ENCODE peak calls at places on chromosomes 12 and 14, in nine cellular contexts. K is effector memory CD4-positive, alpha-beta T cell; R is epithelial cell of prostate; W is suprapubic skin; U is cardiac muscle cell; Y is right atrium auricular region; S is uterus; E is mammary epithelial cell; F is HepG2. Q is an unnamed sample.

GRCh38 chr12:14952295-14952995 is 9.0 kb downstream of the ARHGDIB start:
- DNase-seq in U (no peak), R (peak), S (peak), E (peak), Y (no peak), K (no peak), F (peak), W (no peak), Q (no peak)

GRCh38 chr12:26177303-26177702 is 18.1 kb upstream of the SSPN start:
- DNase-seq in Y (no peak), U (no peak), F (no peak), K (no peak), E (peak), W (no peak), R (no peak), S (no peak), Q (no peak)

GRCh38 chr12:124994435-124994975 is 1.1 kb downstream of the BRI3BP start:
- DNase-seq in E (no peak), R (no peak), S (no peak), Y (no peak), W (no peak), K (no peak), F (no peak), U (no peak), Q (no peak)

GRCh38 chr12:15214851-15215601 is 6.2 kb downstream of the RERG start:
- DNase-seq in W (no peak), Y (no peak), E (no peak), U (no peak), S (no peak), R (no peak), K (no peak), F (no peak), Q (no peak)

GRCh38 chr14:34843011-34843554 is 32.1 kb downstream of the BAZ1A start:
- DNase-seq in F (peak), U (no peak), W (no peak), E (peak), S (no peak), K (no peak), R (peak), Y (no peak), Q (no peak)

GRCh38 chr12:53123578-53124351 is 20.5 kb downstream of the SOAT2 start:
- DNase-seq in Y (no peak), R (no peak), F (no peak), E (peak), W (peak), S (no peak), U (no peak), K (no peak), Q (no peak)

GRCh38 chr12:100877776-100878175 is 83.2 kb downstream of the ANO4 start:
- DNase-seq in U (no peak), K (no peak), F (no peak), S (no peak), Y (no peak), W (no peak), E (no peak), R (no peak), Q (no peak)

GRCh38 chr14:71665157-71665556 is 267.1 kb upstream of the RGS6 start:
- DNase-seq in E (peak), Y (no peak), F (no peak), S (no peak), W (no peak), U (no peak), K (no peak), R (no peak), Q (no peak)

GRCh38 chr14:76863724-76864407 is 37.7 kb downstream of the LRRC74A start:
- DNase-seq in W (no peak), R (no peak), K (no peak), F (peak), E (no peak), Y (peak), S (peak), U (peak), Q (peak)

GRCh38 chr12:56261503-56262230 is 3.5 kb upstream of the ANKRD52 start:
- DNase-seq in E (peak), W (no peak), U (no peak), K (no peak), F (no peak), Y (no peak), S (no peak), R (peak), Q (no peak)

GRCh38 chr12:121797937-121798801 is 4.7 kb upstream of the RHOF start:
- DNase-seq in F (no peak), E (no peak), W (peak), U (no peak), Y (no peak), R (no peak), K (no peak), S (peak), Q (peak)

GRCh38 chr14:102469261-102469660 is 40.3 kb downstream of the ANKRD9 start:
- DNase-seq in R (no peak), S (no peak), U (no peak), K (no peak), Y (no peak), W (no peak), F (no peak), E (no peak), Q (no peak)

GRCh38 chr14:20742132-20742531 is 3.6 kb upstream of the EDDM3A start:
- DNase-seq in W (no peak), E (no peak), Y (no peak), F (no peak), R (no peak), U (no peak), K (no peak), S (no peak), Q (no peak)

GRCh38 chr14:21672116-21672515 is 1.5 kb downstream of the OR4E1 start:
- DNase-seq in S (no peak), Y (no peak), R (no peak), E (no peak), W (no peak), F (no peak), K (no peak), U (no peak), Q (no peak)

DNA sequence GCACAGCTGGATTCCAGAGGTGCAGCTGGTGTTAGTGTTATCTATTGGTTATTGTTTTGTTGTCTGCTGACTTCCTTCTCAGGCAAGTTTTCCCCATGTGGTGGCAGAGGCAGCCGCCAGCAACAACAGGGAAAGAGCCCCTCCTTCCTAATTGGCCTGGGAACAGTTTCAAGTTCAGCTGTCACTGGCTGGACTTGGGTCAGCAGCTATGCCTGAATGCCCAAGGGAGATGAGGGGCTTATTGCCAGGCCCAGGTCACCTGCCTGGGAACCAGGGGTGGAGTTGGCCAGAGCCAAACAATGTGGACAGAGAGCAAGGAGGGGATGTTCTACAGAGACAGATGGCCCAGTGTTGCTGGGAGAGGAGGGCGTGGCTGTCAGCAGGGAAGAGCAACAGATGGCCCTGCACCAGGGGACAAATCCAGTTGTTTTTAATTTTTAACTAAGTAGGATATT is 38.3 kb downstream of the TPCN1 start:
- DNase-seq in R (no peak), W (peak), S (peak), F (peak), U (no peak), K (no peak), Y (peak), E (no peak), Q (no peak)
- H3K27ac ChIP-seq in R (no peak), W (peak), S (peak), F (no peak), U (no peak), K (no peak), Y (peak), E (no peak), Q (peak)

GRCh38 chr12:114835031-114835430 is 151.1 kb upstream of the TBX3 start:
- DNase-seq in U (no peak), W (no peak), R (no peak), Y (no peak), F (no peak), S (no peak), K (no peak), E (peak), Q (no peak)

GRCh38 chr12:114834621-114835020 is 150.6 kb upstream of the TBX3 start:
- DNase-seq in R (no peak), K (no peak), U (no peak), F (no peak), Y (no peak), E (no peak), S (no peak), W (no peak), Q (no peak)

GRCh38 chr12:114827460-114827859 is 143.5 kb upstream of the TBX3 start:
- DNase-seq in U (no peak), W (no peak), R (no peak), E (no peak), F (no peak), Y (no peak), S (no peak), K (no peak), Q (no peak)

GRCh38 chr12:114826233-114826632 is 142.3 kb upstream of the TBX3 start:
- DNase-seq in E (no peak), K (no peak), U (no peak), R (no peak), W (no peak), Y (no peak), S (no peak), F (no peak), Q (no peak)

GRCh38 chr12:114829833-114830232 is 145.9 kb upstream of the TBX3 start:
- DNase-seq in F (peak), U (no peak), W (no peak), E (no peak), Y (no peak), S (no peak), R (no peak), K (no peak), Q (no peak)
- H3K27ac ChIP-seq in F (no peak), U (no peak), W (no peak), E (no peak), Y (no peak), S (no peak), R (no peak), K (no peak), Q (no peak)

GRCh38 chr14:31122098-31122611 is 85.4 kb downstream of the HECTD1 start:
- DNase-seq in F (no peak), S (no peak), W (no peak), Y (no peak), U (no peak), R (peak), E (peak), K (no peak), Q (no peak)
- H3K27ac ChIP-seq in F (no peak), S (no peak), W (no peak), Y (no peak), U (no peak), R (no peak), E (no peak), K (no peak), Q (no peak)

GRCh38 chr12:8995021-8995775 is 5.9 kb downstream of the KLRG1 start:
- DNase-seq in U (no peak), E (no peak), W (no peak), K (no peak), F (no peak), Y (no peak), R (no peak), S (no peak), Q (no peak)
- H3K27ac ChIP-seq in U (no peak), E (no peak), W (no peak), K (peak), F (no peak), Y (no peak), R (no peak), S (no peak), Q (no peak)

GRCh38 chr12:57550628-57551549 is 1.0 kb downstream of the KIF5A start:
- DNase-seq in Y (no peak), E (no peak), K (no peak), U (no peak), S (no peak), W (no peak), R (no peak), F (no peak), Q (peak)
- H3K27ac ChIP-seq in Y (no peak), E (no peak), K (no peak), U (no peak), S (peak), W (no peak), R (no peak), F (no peak), Q (no peak)

DNA sequence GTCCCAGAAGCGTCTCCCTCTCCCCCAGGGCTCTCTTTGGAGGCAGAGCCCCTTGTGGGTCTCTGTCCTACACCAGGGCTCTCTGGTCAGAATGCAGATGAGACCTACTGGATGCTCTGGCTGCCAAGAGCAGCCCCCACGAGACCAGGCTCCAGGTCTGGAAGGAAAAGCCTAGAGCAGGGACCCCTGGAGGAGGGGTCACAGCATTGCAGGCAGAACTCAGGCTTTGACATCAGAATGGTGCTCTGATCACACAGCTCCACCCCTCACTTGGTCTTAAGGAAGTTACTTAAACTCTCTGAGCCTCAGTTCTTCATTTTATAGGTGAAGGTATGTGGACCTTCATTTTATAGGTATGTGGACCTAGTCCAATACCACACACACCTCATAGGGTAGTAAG is 83.1 kb downstream of the ARL6IP4 start:
- DNase-seq in E (no peak), S (no peak), F (peak), W (no peak), K (no peak), U (peak), R (no peak), Y (no peak), Q (no peak)
- H3K27ac ChIP-seq in E (no peak), S (peak), F (peak), W (peak), K (no peak), U (peak), R (no peak), Y (peak), Q (peak)

Q was measured in upper lobe of right lung.